ENCODE peak calls at places on chromosomes 3 and 15, in seven cellular contexts. One of them, this sample, is unnamed.

GRCh38 chr15:43209059-43209824 is 11.6 kb downstream of the EPB42 start:
- DNase-seq in activated T-cell treated with anti-CD3 and anti-CD28 coated beads for 4 hours: no peak
- DNase-seq in T-helper 2 cell: no peak
- DNase-seq in H54: no peak
- DNase-seq in activated naive CD8-positive, alpha-beta T cell treated with anti-CD3 and anti-CD28 coated beads, Interleukin-2, amount 10 ng/mL, durations not matched to agents 7 days and 5 days: no peak
- DNase-seq in A549: peak; percentile 35
- DNase-seq in activated CD4-positive, alpha-beta T cell treated with anti-CD3 and anti-CD28 coated beads, Interleukin-2, amount 10 ng/mL, durations not matched to agents 7 days and 5 days: no peak
- DNase-seq in this sample: no peak

GRCh38 chr15:88255496-88256171 is 905 bp downstream of the NTRK3 start:
- DNase-seq in activated T-cell treated with anti-CD3 and anti-CD28 coated beads for 4 hours: no peak
- DNase-seq in T-helper 2 cell: no peak
- DNase-seq in H54: no peak
- DNase-seq in activated naive CD8-positive, alpha-beta T cell treated with anti-CD3 and anti-CD28 coated beads, Interleukin-2, amount 10 ng/mL, durations not matched to agents 7 days and 5 days: peak; percentile 41
- DNase-seq in A549: peak; percentile 55
- DNase-seq in activated CD4-positive, alpha-beta T cell treated with anti-CD3 and anti-CD28 coated beads, Interleukin-2, amount 10 ng/mL, durations not matched to agents 7 days and 5 days: no peak
- DNase-seq in this sample: peak; percentile 76

GRCh38 chr3:159229161-159229560 is 427.3 kb downstream of the MFSD1 start:
- DNase-seq in activated T-cell treated with anti-CD3 and anti-CD28 coated beads for 4 hours: no peak
- DNase-seq in T-helper 2 cell: no peak
- DNase-seq in H54: no peak
- DNase-seq in activated naive CD8-positive, alpha-beta T cell treated with anti-CD3 and anti-CD28 coated beads, Interleukin-2, amount 10 ng/mL, durations not matched to agents 7 days and 5 days: no peak
- DNase-seq in A549: no peak
- DNase-seq in activated CD4-positive, alpha-beta T cell treated with anti-CD3 and anti-CD28 coated beads, Interleukin-2, amount 10 ng/mL, durations not matched to agents 7 days and 5 days: no peak
- DNase-seq in this sample: no peak

GRCh38 chr15:81749667-81750360 is 296.0 kb downstream of the MEX3B start:
- DNase-seq in activated T-cell treated with anti-CD3 and anti-CD28 coated beads for 4 hours: no peak
- DNase-seq in T-helper 2 cell: no peak
- DNase-seq in H54: no peak
- DNase-seq in activated naive CD8-positive, alpha-beta T cell treated with anti-CD3 and anti-CD28 coated beads, Interleukin-2, amount 10 ng/mL, durations not matched to agents 7 days and 5 days: no peak
- DNase-seq in A549: no peak
- DNase-seq in activated CD4-positive, alpha-beta T cell treated with anti-CD3 and anti-CD28 coated beads, Interleukin-2, amount 10 ng/mL, durations not matched to agents 7 days and 5 days: no peak
- DNase-seq in this sample: no peak

GRCh38 chr3:140449591-140450256 is 228.1 kb upstream of the TRIM42 start:
- DNase-seq in activated T-cell treated with anti-CD3 and anti-CD28 coated beads for 4 hours: no peak
- DNase-seq in T-helper 2 cell: no peak
- DNase-seq in H54: no peak
- DNase-seq in activated naive CD8-positive, alpha-beta T cell treated with anti-CD3 and anti-CD28 coated beads, Interleukin-2, amount 10 ng/mL, durations not matched to agents 7 days and 5 days: no peak
- DNase-seq in A549: no peak
- DNase-seq in activated CD4-positive, alpha-beta T cell treated with anti-CD3 and anti-CD28 coated beads, Interleukin-2, amount 10 ng/mL, durations not matched to agents 7 days and 5 days: no peak
- DNase-seq in this sample: no peak

GRCh38 chr3:172946061-172946460 is 195.0 kb downstream of the SPATA16 start:
- DNase-seq in activated T-cell treated with anti-CD3 and anti-CD28 coated beads for 4 hours: no peak
- DNase-seq in T-helper 2 cell: no peak
- DNase-seq in H54: no peak
- DNase-seq in activated naive CD8-positive, alpha-beta T cell treated with anti-CD3 and anti-CD28 coated beads, Interleukin-2, amount 10 ng/mL, durations not matched to agents 7 days and 5 days: no peak
- DNase-seq in A549: no peak
- DNase-seq in activated CD4-positive, alpha-beta T cell treated with anti-CD3 and anti-CD28 coated beads, Interleukin-2, amount 10 ng/mL, durations not matched to agents 7 days and 5 days: no peak
- DNase-seq in this sample: no peak

GRCh38 chr15:81006124-81006523 is 5.4 kb downstream of the TLNRD1 start:
- DNase-seq in activated T-cell treated with anti-CD3 and anti-CD28 coated beads for 4 hours: no peak
- DNase-seq in T-helper 2 cell: no peak
- DNase-seq in H54: no peak
- DNase-seq in activated naive CD8-positive, alpha-beta T cell treated with anti-CD3 and anti-CD28 coated beads, Interleukin-2, amount 10 ng/mL, durations not matched to agents 7 days and 5 days: no peak
- DNase-seq in A549: no peak
- DNase-seq in activated CD4-positive, alpha-beta T cell treated with anti-CD3 and anti-CD28 coated beads, Interleukin-2, amount 10 ng/mL, durations not matched to agents 7 days and 5 days: no peak
- DNase-seq in this sample: no peak

GRCh38 chr3:126013742-126014141 is 44.8 kb downstream of the ROPN1B start:
- DNase-seq in activated T-cell treated with anti-CD3 and anti-CD28 coated beads for 4 hours: no peak
- DNase-seq in T-helper 2 cell: no peak
- DNase-seq in H54: no peak
- DNase-seq in activated naive CD8-positive, alpha-beta T cell treated with anti-CD3 and anti-CD28 coated beads, Interleukin-2, amount 10 ng/mL, durations not matched to agents 7 days and 5 days: no peak
- DNase-seq in A549: no peak
- DNase-seq in activated CD4-positive, alpha-beta T cell treated with anti-CD3 and anti-CD28 coated beads, Interleukin-2, amount 10 ng/mL, durations not matched to agents 7 days and 5 days: no peak
- DNase-seq in this sample: no peak

GRCh38 chr3:135964160-135964955 is 1.2 kb upstream of the PPP2R3A start:
- DNase-seq in activated T-cell treated with anti-CD3 and anti-CD28 coated beads for 4 hours: no peak
- DNase-seq in T-helper 2 cell: no peak
- DNase-seq in H54: no peak
- DNase-seq in activated naive CD8-positive, alpha-beta T cell treated with anti-CD3 and anti-CD28 coated beads, Interleukin-2, amount 10 ng/mL, durations not matched to agents 7 days and 5 days: no peak
- DNase-seq in A549: no peak
- DNase-seq in activated CD4-positive, alpha-beta T cell treated with anti-CD3 and anti-CD28 coated beads, Interleukin-2, amount 10 ng/mL, durations not matched to agents 7 days and 5 days: no peak
- DNase-seq in this sample: no peak

This sample was measured in glutamatergic neuron.